ENCODE peak calls at places on chromosomes 7 and 10, in five cellular contexts. M is IMR-90, Y is tibial nerve, F is endothelial cell, H is progenitor cell of endocrine pancreas. I is an unnamed sample.

GRCh38 chr10:25493122-25493893 is 318.5 kb downstream of the GPR158 start:
- DNase-seq in M (peak), Y (no peak), F (peak), H (no peak), I (no peak)

GRCh38 chr7:19920200-19920599 is 146.8 kb upstream of the TMEM196 start:
- DNase-seq in M (peak), Y (no peak), F (no peak), H (no peak), I (no peak)

GRCh38 chr10:100510533-100511308 is 8.9 kb downstream of the SEC31B start:
- DNase-seq in M (peak), Y (no peak), F (no peak), H (no peak), I (no peak)

GRCh38 chr7:3200504-3200903 is 100.5 kb upstream of the SDK1 start:
- DNase-seq in M (peak), Y (no peak), F (peak), H (no peak), I (no peak)

GRCh38 chr7:2811476-2812118 is 32.5 kb downstream of the GNA12 start:
- DNase-seq in M (no peak), Y (no peak), F (no peak), H (no peak), I (no peak)

GRCh38 chr10:99619090-99619800 is 994 bp downstream of the SLC25A28 start:
- DNase-seq in M (peak), Y (no peak), F (no peak), H (no peak), I (no peak)

GRCh38 chr10:123552760-123553554 is 113.2 kb upstream of the GPR26 start:
- DNase-seq in M (no peak), Y (no peak), F (no peak), H (no peak), I (no peak)

GRCh38 chr7:75962607-75963382 is 31.6 kb downstream of the TMEM120A start:
- DNase-seq in M (peak), Y (no peak), F (no peak), H (no peak), I (no peak)

GRCh38 chr7:70383947-70384475 is 747.9 kb upstream of the GALNT17 start:
- DNase-seq in M (no peak), Y (no peak), F (no peak), H (no peak), I (no peak)

GRCh38 chr7:48182736-48183369 is 11.6 kb downstream of the ABCA13 start:
- DNase-seq in M (peak), Y (no peak), F (no peak), H (no peak), I (no peak)

GRCh38 chr7:23893172-23893941 is 183.3 kb downstream of the STK31 start:
- DNase-seq in M (no peak), Y (no peak), F (no peak), H (no peak), I (no peak)

GRCh38 chr7:51123322-51124021 is 193.1 kb downstream of the COBL start:
- DNase-seq in M (peak), Y (no peak), F (no peak), H (no peak), I (no peak)

GRCh38 chr10:112510384-112510783 is 63.4 kb downstream of the VTI1A start:
- DNase-seq in M (no peak), Y (no peak), F (no peak), H (no peak), I (no peak)

GRCh38 chr10:103693070-103693811 is 162.1 kb downstream of the SH3PXD2A start:
- DNase-seq in M (no peak), Y (no peak), F (peak), H (no peak), I (no peak)

GRCh38 chr10:29028486-29028885 is 260.4 kb upstream of the LYZL1 start:
- DNase-seq in M (no peak), Y (no peak), F (no peak), H (no peak), I (no peak)

GRCh38 chr7:117383826-117384225 is 43.5 kb downstream of the ASZ1 start:
- DNase-seq in M (no peak), Y (no peak), F (no peak), H (no peak), I (no peak)

GRCh38 chr7:131284702-131285419 is 42.8 kb upstream of the MKLN1 start:
- DNase-seq in M (no peak), Y (peak), F (no peak), H (no peak), I (no peak)

GRCh38 chr7:155815332-155816191 is 3.3 kb upstream of the SHH start:
- DNase-seq in M (peak), Y (no peak), F (peak), H (peak), I (peak)

GRCh38 chr10:103501186-103501585 is 7.7 kb downstream of the NEURL1 start:
- DNase-seq in M (no peak), Y (no peak), F (no peak), H (no peak), I (no peak)

GRCh38 chr7:96225251-96225650 is 96.6 kb downstream of the SLC25A13 start:
- DNase-seq in M (no peak), Y (no peak), F (no peak), H (no peak), I (no peak)

GRCh38 chr10:53770903-53771302 is 998.3 kb upstream of the MBL2 start:
- DNase-seq in M (no peak), Y (no peak), F (no peak), H (no peak), I (no peak)

GRCh38 chr10:43049081-43049551 is 27.8 kb upstream of the RET start:
- DNase-seq in M (no peak), Y (no peak), F (no peak), H (no peak), I (no peak)

GRCh38 chr7:102431617-102432298 is 1.6 kb upstream of the ORAI2 start:
- DNase-seq in M (no peak), Y (no peak), F (no peak), H (no peak), I (no peak)

GRCh38 chr10:78115135-78115853 is 81.6 kb downstream of the RPS24 start:
- DNase-seq in M (no peak), Y (no peak), F (no peak), H (no peak), I (no peak)

GRCh38 chr7:33764752-33765451 is 140.4 kb upstream of the BMPER start:
- DNase-seq in M (peak), Y (no peak), F (no peak), H (no peak), I (no peak)

GRCh38 chr10:14918964-14919363 is 34.9 kb downstream of the DCLRE1C start:
- DNase-seq in M (no peak), Y (no peak), F (no peak), H (no peak), I (no peak)

GRCh38 chr7:20102970-20103369 is 114.2 kb downstream of the MACC1 start:
- DNase-seq in M (no peak), Y (no peak), F (no peak), H (no peak), I (no peak)

GRCh38 chr10:70374775-70375614 is 7.4 kb downstream of the LRRC20 start:
- DNase-seq in M (peak), Y (no peak), F (no peak), H (no peak), I (no peak)

GRCh38 chr10:123402656-123403055 is 248.5 kb downstream of the BUB3 start:
- DNase-seq in M (no peak), Y (no peak), F (no peak), H (no peak), I (no peak)

GRCh38 chr10:2925631-2926030 is 141.7 kb upstream of the PFKP start:
- DNase-seq in M (peak), Y (peak), F (peak), H (no peak), I (no peak)

GRCh38 chr7:4797858-4798705 is 22.7 kb downstream of the AP5Z1 start:
- DNase-seq in M (peak), Y (peak), F (peak), H (peak), I (peak)

GRCh38 chr7:37921340-37921805 is 933 bp downstream of the EPDR1 start:
- DNase-seq in M (no peak), Y (peak), F (peak), H (peak), I (no peak)

GRCh38 chr10:127157506-127158205 is 38.7 kb downstream of the INSYN2A start:
- DNase-seq in M (peak), Y (no peak), F (no peak), H (no peak), I (no peak)

DNA sequence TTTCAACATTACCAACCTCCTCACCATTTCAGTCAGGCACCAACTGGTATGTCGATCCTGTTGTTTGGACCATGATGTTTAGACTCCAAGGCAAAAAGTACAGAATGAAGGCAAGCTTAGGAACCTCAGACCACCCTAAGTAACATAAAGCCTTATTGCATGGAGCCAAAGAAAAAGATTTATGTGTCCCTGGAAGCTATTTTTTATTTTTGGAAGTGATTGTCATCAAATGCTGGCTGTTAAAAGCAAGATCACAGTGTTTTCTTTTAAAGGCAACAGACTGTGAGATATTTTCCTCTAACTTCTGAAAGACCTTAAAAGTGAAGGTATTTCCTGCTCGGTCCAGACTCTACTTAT is 8.2 kb downstream of the ASB15 start:
- DNase-seq in M (no peak), Y (no peak), F (no peak), H (no peak), I (no peak)
- TF ChIP-seq CTCF in M (no peak), Y (no peak), F (no peak), H (no peak), I (no peak)

GRCh38 chr10:117420768-117421167 is 45.5 kb upstream of the PDZD8 start:
- DNase-seq in M (no peak), Y (no peak), F (no peak), H (no peak), I (no peak)

GRCh38 chr10:117424171-117424570 is 48.9 kb upstream of the PDZD8 start:
- DNase-seq in M (no peak), Y (no peak), F (no peak), H (no peak), I (no peak)

GRCh38 chr10:117418121-117418520 is 42.9 kb upstream of the PDZD8 start:
- DNase-seq in M (no peak), Y (no peak), F (no peak), H (no peak), I (no peak)

GRCh38 chr10:117421985-117422384 is 46.7 kb upstream of the PDZD8 start:
- DNase-seq in M (no peak), Y (no peak), F (no peak), H (no peak), I (no peak)

GRCh38 chr10:117419921-117420320 is 44.7 kb upstream of the PDZD8 start:
- DNase-seq in M (no peak), Y (no peak), F (no peak), H (no peak), I (no peak)
- TF ChIP-seq CTCF in M (no peak), Y (no peak), F (no peak), H (no peak), I (no peak)

GRCh38 chr7:26584964-26585650 is 279.3 kb downstream of the SKAP2 start:
- DNase-seq in M (no peak), Y (no peak), F (no peak), H (no peak), I (no peak)
- TF ChIP-seq CTCF in M (no peak), Y (no peak), F (no peak), H (no peak), I (no peak)

GRCh38 chr7:25389489-25390106 is 161.3 kb upstream of the NPVF start:
- DNase-seq in M (peak), Y (peak), F (peak), H (no peak), I (no peak)

GRCh38 chr7:25392571-25393338 is 164.5 kb upstream of the NPVF start:
- DNase-seq in M (no peak), Y (no peak), F (no peak), H (no peak), I (no peak)

GRCh38 chr7:25388681-25389080 is 160.4 kb upstream of the NPVF start:
- DNase-seq in M (no peak), Y (no peak), F (no peak), H (no peak), I (no peak)

GRCh38 chr7:25395976-25396375 is 167.7 kb upstream of the NPVF start:
- DNase-seq in M (no peak), Y (no peak), F (no peak), H (no peak), I (no peak)

DNA sequence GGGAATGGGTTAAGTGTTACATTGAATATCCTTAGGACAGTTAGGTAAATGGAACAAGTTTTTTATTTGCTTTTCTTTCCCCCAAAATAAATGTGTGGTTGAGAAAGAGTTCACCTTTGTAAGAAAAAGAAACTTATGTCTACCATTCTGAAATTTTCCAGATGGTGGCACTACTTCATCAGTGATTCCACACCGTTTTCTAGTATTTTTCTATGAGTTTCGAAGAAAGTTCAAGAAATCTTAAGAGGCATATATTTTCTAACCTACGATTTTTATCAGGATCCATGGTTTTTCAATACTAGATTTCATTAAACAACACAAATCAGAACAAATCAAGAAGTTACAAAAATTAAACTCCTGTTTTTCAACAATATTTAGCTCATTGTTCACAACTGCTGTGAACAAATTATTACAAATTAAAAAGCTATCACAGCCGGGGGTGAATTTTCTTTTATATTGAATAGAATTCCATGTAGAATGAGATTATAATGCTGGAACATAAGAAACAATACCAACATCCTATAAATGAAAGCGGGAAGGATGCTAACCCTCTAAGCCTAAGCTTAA is 163.1 kb upstream of the NPVF start:
- DNase-seq in M (peak), Y (no peak), F (no peak), H (no peak), I (no peak)
- TF ChIP-seq CTCF in M (peak), Y (peak), F (peak), H (peak), I (peak)

GRCh38 chr7:99616359-99617186 is at the start of gene ZSCAN25:
- DNase-seq in M (peak), Y (peak), F (peak), H (peak), I (peak)
- TF ChIP-seq CTCF in M (peak), Y (no peak), F (no peak), H (peak), I (no peak)

GRCh38 chr7:142188846-142189245 is 69.0 kb downstream of the PRSS58 start:
- DNase-seq in M (no peak), Y (no peak), F (no peak), H (no peak), I (no peak)
- TF ChIP-seq CTCF in M (no peak), Y (peak), F (peak), H (peak), I (no peak)

DNA sequence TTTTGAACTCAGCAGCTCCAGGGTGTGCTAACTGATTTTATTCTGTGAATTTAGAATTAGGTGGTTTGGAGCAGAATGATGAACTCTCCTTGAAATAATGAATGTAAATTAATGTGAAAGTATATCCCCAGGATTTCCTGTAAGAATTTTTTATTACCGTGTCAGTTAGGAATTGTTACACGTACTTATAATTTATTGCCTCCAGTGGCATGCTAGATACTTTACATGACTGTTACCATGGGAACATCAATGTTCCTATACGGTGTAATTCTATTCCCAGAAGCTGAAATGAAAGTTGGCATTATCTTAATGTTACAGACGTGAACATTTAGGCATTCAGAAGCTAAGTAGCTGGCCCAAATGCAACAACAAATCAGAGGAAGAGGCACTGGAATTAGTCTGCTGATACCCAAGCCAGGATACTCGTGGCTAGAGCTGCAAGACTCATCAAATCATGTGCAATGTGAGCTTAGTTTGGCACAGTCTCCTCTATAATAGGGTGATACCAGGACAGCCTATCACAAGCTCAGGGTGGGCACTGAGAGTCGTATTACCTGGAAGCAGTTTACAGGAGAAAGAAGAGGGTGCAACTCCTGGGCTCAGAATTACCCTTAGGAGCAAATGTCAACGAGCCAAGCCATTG is 30.0 kb upstream of the PRKAR2B start:
- DNase-seq in M (peak), Y (no peak), F (no peak), H (no peak), I (no peak)
- TF ChIP-seq CTCF in M (no peak), Y (no peak), F (no peak), H (no peak), I (no peak)

DNA sequence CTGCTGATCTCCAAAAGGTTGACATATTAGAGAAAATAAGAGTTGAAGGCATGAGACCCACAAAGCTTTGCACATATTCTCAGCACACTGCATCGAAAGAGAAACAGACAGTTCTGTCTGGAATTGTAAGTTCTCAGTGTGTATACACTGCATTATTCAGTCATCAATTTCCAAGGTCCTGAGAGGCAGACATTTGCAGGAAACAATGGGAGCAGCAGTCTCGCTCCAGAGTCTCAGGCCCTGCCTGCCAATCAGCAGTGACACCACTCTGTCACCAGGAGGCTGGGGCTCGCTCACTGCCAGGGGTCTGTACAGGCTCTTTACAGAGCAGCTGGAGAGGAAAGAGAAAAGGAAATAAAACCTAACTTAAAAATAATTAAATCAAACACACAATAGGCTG is 36.3 kb downstream of the JAZF1 start:
- DNase-seq in M (no peak), Y (no peak), F (peak), H (no peak), I (no peak)
- TF ChIP-seq CTCF in M (no peak), Y (no peak), F (peak), H (peak), I (no peak)

GRCh38 chr10:90960355-90960814 is 39.5 kb upstream of the ANKRD1 start:
- DNase-seq in M (peak), Y (no peak), F (no peak), H (no peak), I (no peak)
- TF ChIP-seq CTCF in M (no peak), Y (no peak), F (no peak), H (no peak), I (no peak)